ENCODE peak calls at places on chromosome 4, in five cellular contexts. One of them, this sample, is unnamed.

GRCh38 chr4:140395668-140396067 is 22.2 kb downstream of the SCOC start:
- DNase-seq in A673: peak; percentile 5
- DNase-seq in HepG2: no peak
- DNase-seq in fibroblast of lung: no peak
- DNase-seq in upper lobe of right lung: no peak
- DNase-seq in this sample: no peak

GRCh38 chr4:11119474-11119873 is 309.2 kb downstream of the HS3ST1 start:
- DNase-seq in A673: no peak
- DNase-seq in HepG2: no peak
- DNase-seq in fibroblast of lung: no peak
- DNase-seq in upper lobe of right lung: no peak
- DNase-seq in this sample: no peak

GRCh38 chr4:2962099-2962455 is 1.1 kb downstream of the NOP14 start:
- DNase-seq in A673: peak; percentile 58
- DNase-seq in HepG2: no peak
- DNase-seq in fibroblast of lung: no peak
- DNase-seq in upper lobe of right lung: no peak
- DNase-seq in this sample: no peak

GRCh38 chr4:5009796-5010195 is 9.5 kb downstream of the CYTL1 start:
- DNase-seq in A673: no peak
- DNase-seq in HepG2: no peak
- DNase-seq in fibroblast of lung: no peak
- DNase-seq in upper lobe of right lung: no peak
- DNase-seq in this sample: no peak

GRCh38 chr4:149296503-149296902 is 519.1 kb downstream of the IQCM start:
- DNase-seq in A673: peak; percentile 65
- DNase-seq in HepG2: no peak
- DNase-seq in fibroblast of lung: peak; percentile 25
- DNase-seq in upper lobe of right lung: no peak
- DNase-seq in this sample: no peak

GRCh38 chr4:77342170-77342810 is 185.3 kb downstream of the CCNG2 start:
- DNase-seq in A673: no peak
- DNase-seq in HepG2: no peak
- DNase-seq in fibroblast of lung: peak; percentile 2
- DNase-seq in upper lobe of right lung: no peak
- DNase-seq in this sample: no peak

GRCh38 chr4:48109413-48110263 is 24.4 kb downstream of the TXK start:
- DNase-seq in A673: peak; percentile 77
- DNase-seq in HepG2: peak; percentile 62
- DNase-seq in fibroblast of lung: peak; percentile 42
- DNase-seq in upper lobe of right lung: no peak
- DNase-seq in this sample: peak; percentile 26

GRCh38 chr4:80322716-80323115 is 12.8 kb upstream of the CFAP299 start:
- DNase-seq in A673: no peak
- DNase-seq in HepG2: no peak
- DNase-seq in fibroblast of lung: peak; percentile 67
- DNase-seq in upper lobe of right lung: no peak
- DNase-seq in this sample: no peak

GRCh38 chr4:66000500-66001117 is 330.3 kb upstream of the EPHA5 start:
- DNase-seq in A673: peak; percentile 6
- DNase-seq in HepG2: no peak
- DNase-seq in fibroblast of lung: peak; percentile 56
- DNase-seq in upper lobe of right lung: no peak
- DNase-seq in this sample: no peak

GRCh38 chr4:168269879-168270278 is 48.7 kb downstream of the DDX60 start:
- DNase-seq in A673: no peak
- DNase-seq in HepG2: no peak
- DNase-seq in fibroblast of lung: no peak
- DNase-seq in upper lobe of right lung: no peak
- DNase-seq in this sample: no peak

GRCh38 chr4:24805036-24805435 is 9.7 kb downstream of the SOD3 start:
- DNase-seq in A673: no peak
- DNase-seq in HepG2: no peak
- DNase-seq in fibroblast of lung: no peak
- DNase-seq in upper lobe of right lung: no peak
- DNase-seq in this sample: no peak

GRCh38 chr4:184972996-184973395 is 45.3 kb upstream of the HELT start:
- DNase-seq in A673: no peak
- DNase-seq in HepG2: no peak
- DNase-seq in fibroblast of lung: no peak
- DNase-seq in upper lobe of right lung: no peak
- DNase-seq in this sample: no peak

GRCh38 chr4:173367946-173368345 is 2.8 kb upstream of the SAP30 start:
- DNase-seq in A673: peak; percentile 31
- DNase-seq in HepG2: no peak
- DNase-seq in fibroblast of lung: peak; percentile 20
- DNase-seq in upper lobe of right lung: no peak
- DNase-seq in this sample: no peak

GRCh38 chr4:38723726-38724506 is 58.9 kb downstream of the TLR10 start:
- DNase-seq in A673: no peak
- DNase-seq in HepG2: peak; percentile 15
- DNase-seq in fibroblast of lung: peak; percentile 53
- DNase-seq in upper lobe of right lung: no peak
- DNase-seq in this sample: no peak

GRCh38 chr4:30839583-30840520 is 119.7 kb downstream of the PCDH7 start:
- DNase-seq in A673: peak; percentile 83
- DNase-seq in HepG2: no peak
- DNase-seq in fibroblast of lung: peak; percentile 98
- DNase-seq in upper lobe of right lung: no peak
- DNase-seq in this sample: no peak

GRCh38 chr4:127982445-127982844 is 17.2 kb downstream of the ABHD18 start:
- DNase-seq in A673: no peak
- DNase-seq in HepG2: no peak
- DNase-seq in fibroblast of lung: no peak
- DNase-seq in upper lobe of right lung: no peak
- DNase-seq in this sample: no peak

GRCh38 chr4:2259036-2259540 is 2.8 kb downstream of the MXD4 start:
- DNase-seq in A673: no peak
- DNase-seq in HepG2: no peak
- DNase-seq in fibroblast of lung: no peak
- DNase-seq in upper lobe of right lung: peak; percentile 62
- DNase-seq in this sample: no peak

GRCh38 chr4:8919651-8920288 is 48.1 kb upstream of the HMX1 start:
- DNase-seq in A673: no peak
- DNase-seq in HepG2: no peak
- DNase-seq in fibroblast of lung: no peak
- DNase-seq in upper lobe of right lung: no peak
- DNase-seq in this sample: no peak

GRCh38 chr4:24722026-24722568 is 73.3 kb upstream of the SOD3 start:
- DNase-seq in A673: no peak
- DNase-seq in HepG2: no peak
- DNase-seq in fibroblast of lung: no peak
- DNase-seq in upper lobe of right lung: no peak
- DNase-seq in this sample: no peak

GRCh38 chr4:155391932-155392331 is 15.2 kb upstream of the MAP9 start:
- DNase-seq in A673: no peak
- DNase-seq in HepG2: no peak
- DNase-seq in fibroblast of lung: no peak
- DNase-seq in upper lobe of right lung: no peak
- DNase-seq in this sample: no peak

GRCh38 chr4:26001816-26002215 is 87.8 kb downstream of the SMIM20 start:
- DNase-seq in A673: no peak
- DNase-seq in HepG2: no peak
- DNase-seq in fibroblast of lung: no peak
- DNase-seq in upper lobe of right lung: no peak
- DNase-seq in this sample: no peak

GRCh38 chr4:76383001-76383400 is 37.9 kb downstream of the CCDC158 start:
- DNase-seq in A673: no peak
- DNase-seq in HepG2: no peak
- DNase-seq in fibroblast of lung: no peak
- DNase-seq in upper lobe of right lung: no peak
- DNase-seq in this sample: no peak

GRCh38 chr4:87196146-87196545 is 24.3 kb downstream of the KLHL8 start:
- DNase-seq in A673: no peak
- DNase-seq in HepG2: no peak
- DNase-seq in fibroblast of lung: no peak
- DNase-seq in upper lobe of right lung: no peak
- DNase-seq in this sample: no peak

GRCh38 chr4:15695764-15696163 is 7.1 kb upstream of the BST1 start:
- DNase-seq in A673: no peak
- DNase-seq in HepG2: no peak
- DNase-seq in fibroblast of lung: peak; percentile 56
- DNase-seq in upper lobe of right lung: no peak
- DNase-seq in this sample: no peak
- H3K4me3 ChIP-seq in A673: no peak overlapping the region
- H3K4me3 ChIP-seq in HepG2: no peak overlapping the region
- H3K4me3 ChIP-seq in fibroblast of lung: no peak overlapping the region
- H3K4me3 ChIP-seq in upper lobe of right lung: no peak overlapping the region
- H3K4me3 ChIP-seq in this sample: no peak overlapping the region

GRCh38 chr4:69835766-69836165 is 24.2 kb downstream of the SULT1E1 start:
- DNase-seq in A673: no peak
- DNase-seq in HepG2: no peak
- DNase-seq in fibroblast of lung: no peak
- DNase-seq in upper lobe of right lung: no peak
- DNase-seq in this sample: no peak
- TF ChIP-seq CTCF in A673: no peak
- TF ChIP-seq CTCF in HepG2: no peak
- TF ChIP-seq CTCF in fibroblast of lung: no peak
- TF ChIP-seq CTCF in upper lobe of right lung: no peak
- TF ChIP-seq CTCF in this sample: no peak

DNA sequence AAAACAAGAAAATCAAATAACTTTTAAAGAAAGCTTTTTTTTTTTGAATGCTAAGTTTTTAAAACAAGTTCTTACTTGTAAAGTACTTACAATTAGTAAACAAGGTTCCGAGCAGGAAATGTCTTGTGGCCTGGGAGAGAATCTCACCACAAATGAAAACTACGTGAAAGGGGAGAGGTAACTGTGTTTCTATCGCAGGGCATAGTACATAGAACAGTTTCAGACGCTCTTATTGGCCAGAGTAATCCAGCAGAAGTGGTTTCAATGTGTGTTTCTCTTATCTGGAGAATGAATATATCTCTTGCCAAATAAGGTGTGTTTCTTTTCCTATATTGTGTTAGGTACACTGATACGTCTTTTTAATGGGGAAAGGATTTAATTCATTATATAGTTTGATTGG is at the start of gene PLAC8:
- DNase-seq in A673: no peak
- DNase-seq in HepG2: peak; percentile 69
- DNase-seq in fibroblast of lung: peak; percentile 33
- DNase-seq in upper lobe of right lung: no peak
- DNase-seq in this sample: peak; percentile 70
- H3K4me3 ChIP-seq in A673: no peak within 1 kb of the TSS
- H3K4me3 ChIP-seq in HepG2: peak within 1 kb of the TSS; percentile 83
- H3K4me3 ChIP-seq in fibroblast of lung: no peak within 1 kb of the TSS
- H3K4me3 ChIP-seq in upper lobe of right lung: peak within 1 kb of the TSS; percentile 32
- H3K4me3 ChIP-seq in this sample: peak within 1 kb of the TSS; percentile 55

GRCh38 chr4:20760053-20760452 is 59.8 kb downstream of the PACRGL start:
- DNase-seq in A673: peak; percentile 36
- DNase-seq in HepG2: no peak
- DNase-seq in fibroblast of lung: no peak
- DNase-seq in upper lobe of right lung: no peak
- DNase-seq in this sample: no peak
- TF ChIP-seq CTCF in A673: peak; percentile 37
- TF ChIP-seq CTCF in HepG2: peak; percentile 19
- TF ChIP-seq CTCF in fibroblast of lung: peak; percentile 12
- TF ChIP-seq CTCF in upper lobe of right lung: no peak
- TF ChIP-seq CTCF in this sample: peak; percentile 7

GRCh38 chr4:21948347-21949072 is at the start of gene KCNIP4:
- DNase-seq in A673: peak; percentile 7
- DNase-seq in HepG2: no peak
- DNase-seq in fibroblast of lung: peak; percentile 46
- DNase-seq in upper lobe of right lung: peak; percentile 51
- DNase-seq in this sample: no peak
- H3K4me3 ChIP-seq in A673: peak within 1 kb of the TSS; percentile 4
- H3K4me3 ChIP-seq in HepG2: peak within 1 kb of the TSS; percentile 26
- H3K4me3 ChIP-seq in fibroblast of lung: peak within 1 kb of the TSS; percentile 46
- H3K4me3 ChIP-seq in upper lobe of right lung: no peak within 1 kb of the TSS
- H3K4me3 ChIP-seq in this sample: no peak within 1 kb of the TSS

GRCh38 chr4:123856689-123857545 is 460.3 kb downstream of the SPRY1 start:
- DNase-seq in A673: peak; percentile 91
- DNase-seq in HepG2: peak; percentile 95
- DNase-seq in fibroblast of lung: peak; percentile 54
- DNase-seq in upper lobe of right lung: no peak
- DNase-seq in this sample: no peak
- TF ChIP-seq CTCF in A673: peak; percentile 10
- TF ChIP-seq CTCF in HepG2: peak; percentile 11
- TF ChIP-seq CTCF in fibroblast of lung: peak; percentile 32
- TF ChIP-seq CTCF in upper lobe of right lung: peak; percentile 28
- TF ChIP-seq CTCF in this sample: no peak